ENCODE peak calls at places on chromosomes 2 and 18, in ten cellular contexts. G is endodermal cell, V is astrocyte, K is ovary, I is AG04450, F is cardiac muscle cell, M is tibial nerve, X is PC-3, C is endothelial cell of umbilical vein, Z is ascending aorta. H is an unnamed sample.

GRCh38 chr2:108184421-108184820 is 55.3 kb upstream of the SULT1C3 start:
- DNase-seq in G (no peak), V (no peak), K (no peak), I (no peak), F (peak; percentile 41), M (no peak), X (peak; percentile 53), C (no peak), Z (no peak), H (peak; percentile 28)

GRCh38 chr2:140624188-140624587 is 1506.6 kb downstream of the LRP1B start:
- DNase-seq in G (no peak), V (no peak), K (no peak), I (no peak), F (no peak), M (no peak), X (peak; percentile 94), C (no peak), Z (no peak), H (no peak)

GRCh38 chr2:72825271-72826155 is at the start of gene EXOC6B:
- DNase-seq in G (peak; percentile 99), V (peak; percentile 79), K (peak; percentile 94), I (peak; percentile 63), F (peak; percentile 95), M (peak; percentile 85), X (peak; percentile 94), C (peak; percentile 95), Z (peak; percentile 58), H (peak; percentile 84)

GRCh38 chr18:24019641-24020331 is 5.2 kb downstream of the TTC39C start:
- DNase-seq in G (no peak), V (peak; percentile 66), K (no peak), I (no peak), F (no peak), M (no peak), X (no peak), C (no peak), Z (no peak), H (peak; percentile 93)

GRCh38 chr2:48543895-48544294 is 13.9 kb downstream of the STON1 start:
- DNase-seq in G (no peak), V (no peak), K (no peak), I (no peak), F (no peak), M (no peak), X (no peak), C (no peak), Z (no peak), H (no peak)

GRCh38 chr2:11633923-11634478 is 36.0 kb downstream of the NTSR2 start:
- DNase-seq in G (no peak), V (no peak), K (no peak), I (no peak), F (no peak), M (no peak), X (no peak), C (no peak), Z (no peak), H (no peak)

GRCh38 chr2:43333096-43333655 is 106.8 kb upstream of the ZFP36L2 start:
- DNase-seq in G (no peak), V (no peak), K (no peak), I (no peak), F (peak; percentile 24), M (no peak), X (no peak), C (peak; percentile 48), Z (no peak), H (no peak)

GRCh38 chr2:235494716-235495372 is 1.0 kb downstream of the AGAP1 start:
- DNase-seq in G (peak; percentile 83), V (peak; percentile 52), K (peak; percentile 65), I (no peak), F (peak; percentile 47), M (no peak), X (peak; percentile 31), C (peak; percentile 60), Z (no peak), H (no peak)

GRCh38 chr18:67199993-67200617 is 316.4 kb downstream of the DSEL start:
- DNase-seq in G (no peak), V (peak; percentile 43), K (no peak), I (peak; percentile 39), F (peak; percentile 52), M (no peak), X (peak; percentile 80), C (peak; percentile 72), Z (no peak), H (peak; percentile 68)

GRCh38 chr2:189249171-189249570 is 69.6 kb upstream of the COL5A2 start:
- DNase-seq in G (no peak), V (peak; percentile 73), K (no peak), I (peak; percentile 54), F (no peak), M (no peak), X (peak; percentile 86), C (peak; percentile 33), Z (no peak), H (no peak)

GRCh38 chr2:84849271-84849952 is 31.5 kb downstream of the TRABD2A start:
- DNase-seq in G (peak; percentile 17), V (no peak), K (no peak), I (no peak), F (no peak), M (no peak), X (peak; percentile 86), C (no peak), Z (no peak), H (no peak)

GRCh38 chr2:240320561-240321091 is 114.8 kb upstream of the GPC1 start:
- DNase-seq in G (no peak), V (no peak), K (no peak), I (no peak), F (no peak), M (no peak), X (no peak), C (no peak), Z (no peak), H (no peak)

GRCh38 chr2:65351234-65351947 is 81.0 kb downstream of the SPRED2 start:
- DNase-seq in G (peak; percentile 58), V (peak; percentile 80), K (no peak), I (no peak), F (peak; percentile 27), M (no peak), X (no peak), C (no peak), Z (no peak), H (no peak)

GRCh38 chr2:206051912-206052311 is 34.1 kb downstream of the INO80D start:
- DNase-seq in G (no peak), V (no peak), K (no peak), I (no peak), F (no peak), M (no peak), X (no peak), C (no peak), Z (no peak), H (no peak)

GRCh38 chr18:33720133-33720532 is 142.1 kb downstream of the ASXL3 start:
- DNase-seq in G (no peak), V (peak; percentile 91), K (no peak), I (peak; percentile 21), F (no peak), M (no peak), X (peak; percentile 10), C (no peak), Z (no peak), H (no peak)

GRCh38 chr18:32975501-32975900 is 202.7 kb upstream of the KLHL14 start:
- DNase-seq in G (no peak), V (no peak), K (no peak), I (no peak), F (no peak), M (no peak), X (no peak), C (no peak), Z (no peak), H (no peak)

GRCh38 chr2:36609507-36609906 is 11.5 kb upstream of the FEZ2 start:
- DNase-seq in G (no peak), V (no peak), K (no peak), I (no peak), F (no peak), M (no peak), X (no peak), C (no peak), Z (no peak), H (no peak)

GRCh38 chr2:184162426-184162825 is 435.9 kb upstream of the ZNF804A start:
- DNase-seq in G (no peak), V (no peak), K (no peak), I (no peak), F (no peak), M (no peak), X (no peak), C (no peak), Z (no peak), H (no peak)
- TF ChIP-seq CTCF in G (peak; percentile 46), V (no peak), K (no peak), I (no peak), F (no peak), M (no peak), X (peak; percentile 22), C (no peak), Z (no peak), H (no peak)

GRCh38 chr2:86480105-86480504 is 38.9 kb downstream of the KDM3A start:
- DNase-seq in G (no peak), V (no peak), K (peak; percentile 32), I (no peak), F (no peak), M (no peak), X (no peak), C (peak; percentile 72), Z (no peak), H (no peak)

GRCh38 chr2:86482034-86482433 is 40.9 kb downstream of the KDM3A start:
- DNase-seq in G (no peak), V (no peak), K (no peak), I (no peak), F (no peak), M (no peak), X (peak; percentile 53), C (no peak), Z (no peak), H (no peak)

GRCh38 chr2:86477349-86477748 is 36.2 kb downstream of the KDM3A start:
- DNase-seq in G (no peak), V (peak; percentile 49), K (no peak), I (no peak), F (no peak), M (no peak), X (no peak), C (no peak), Z (no peak), H (no peak)

GRCh38 chr2:86476092-86476491 is 34.9 kb downstream of the KDM3A start:
- DNase-seq in G (no peak), V (peak; percentile 80), K (no peak), I (peak; percentile 21), F (no peak), M (no peak), X (no peak), C (no peak), Z (no peak), H (no peak)

GRCh38 chr2:86476918-86477317 is 35.7 kb downstream of the KDM3A start:
- DNase-seq in G (no peak), V (no peak), K (no peak), I (no peak), F (no peak), M (no peak), X (no peak), C (no peak), Z (no peak), H (no peak)
- H3K4me3 ChIP-seq in G (no peak overlapping the region), V (no peak overlapping the region), K (no peak overlapping the region), I (no peak overlapping the region), F (no peak overlapping the region), M (no peak overlapping the region), X (no peak overlapping the region), C (no peak overlapping the region), Z (no peak overlapping the region), H (no peak overlapping the region)

GRCh38 chr2:24543252-24543651 is 52.2 kb downstream of the NCOA1 start:
- DNase-seq in G (peak; percentile 61), V (no peak), K (no peak), I (no peak), F (no peak), M (no peak), X (peak; percentile 46), C (no peak), Z (no peak), H (no peak)
- TF ChIP-seq CTCF in G (peak; percentile 68), V (peak; percentile 3), K (no peak), I (peak; percentile 16), F (peak; percentile 15), M (no peak), X (peak; percentile 72), C (peak; percentile 15), Z (no peak), H (peak; percentile 1)

GRCh38 chr2:3386448-3386958 is 7.0 kb downstream of the TRAPPC12 start:
- DNase-seq in G (no peak), V (no peak), K (no peak), I (no peak), F (no peak), M (no peak), X (no peak), C (no peak), Z (no peak), H (no peak)
- H3K4me3 ChIP-seq in G (no peak overlapping the region), V (no peak overlapping the region), K (no peak overlapping the region), I (no peak overlapping the region), F (no peak overlapping the region), M (no peak overlapping the region), X (no peak overlapping the region), C (no peak overlapping the region), Z (no peak overlapping the region), H (no peak overlapping the region)

H was measured in GM12865.